ENCODE peak calls at places on chromosomes 13 and 19, in nine cellular contexts. R, U, G, W, S, P, E, T and O are unnamed samples.

GRCh38 chr13:36880961-36881360 is 39.1 kb downstream of the SMAD9 start:
- DNase-seq in G (peak; percentile 8), S (no peak), W (no peak), P (no peak), R (no peak), U (no peak), T (no peak), E (no peak), O (no peak)

GRCh38 chr13:61024046-61024445 is 391.6 kb downstream of the PCDH20 start:
- DNase-seq in S (no peak), P (no peak), R (no peak), E (no peak), U (no peak), T (no peak), G (no peak), W (no peak), O (no peak)

GRCh38 chr19:52291781-52292180 is 5.2 kb upstream of the ZNF480 start:
- DNase-seq in W (no peak), R (no peak), G (no peak), U (no peak), E (no peak), P (no peak), T (no peak), S (no peak), O (no peak)

GRCh38 chr13:46659413-46660065 is 106.6 kb downstream of the LRCH1 start:
- DNase-seq in G (no peak), U (no peak), T (no peak), E (no peak), S (no peak), P (no peak), R (no peak), W (no peak), O (no peak)

GRCh38 chr13:27792393-27793218 is at the start of gene GSX1:
- DNase-seq in W (peak; percentile 88), U (peak; percentile 95), P (peak; percentile 84), G (peak; percentile 80), R (no peak), S (peak; percentile 86), T (peak; percentile 94), E (peak; percentile 55), O (peak; percentile 83)

GRCh38 chr19:34096020-34096915 is 76.0 kb upstream of the LSM14A start:
- DNase-seq in E (no peak), S (no peak), P (no peak), T (peak; percentile 66), G (peak; percentile 75), W (no peak), R (no peak), U (peak; percentile 83), O (no peak)

GRCh38 chr13:30807392-30807791 is 72.0 kb downstream of the ALOX5AP start:
- DNase-seq in W (no peak), P (no peak), R (no peak), T (no peak), E (no peak), S (no peak), U (no peak), G (no peak), O (no peak)

GRCh38 chr13:38213307-38213706 is 136.3 kb upstream of the UFM1 start:
- DNase-seq in U (no peak), P (no peak), R (no peak), T (no peak), W (no peak), G (peak; percentile 29), E (no peak), S (no peak), O (no peak)

GRCh38 chr13:41542281-41542680 is 84.9 kb downstream of the RGCC start:
- DNase-seq in S (no peak), G (no peak), U (no peak), R (no peak), W (no peak), E (no peak), P (no peak), T (no peak), O (no peak)

GRCh38 chr13:39784347-39784746 is 128.9 kb downstream of the COG6 start:
- DNase-seq in E (no peak), U (no peak), R (no peak), T (no peak), S (no peak), W (no peak), P (no peak), G (peak; percentile 87), O (no peak)

GRCh38 chr13:46668302-46668720 is 115.3 kb downstream of the LRCH1 start:
- DNase-seq in T (no peak), R (no peak), G (peak; percentile 91), U (no peak), E (peak; percentile 64), P (no peak), S (no peak), W (no peak), O (no peak)

GRCh38 chr13:76331948-76332712 is 554.1 kb downstream of the KCTD12 start:
- DNase-seq in U (no peak), R (no peak), P (no peak), E (no peak), S (no peak), G (peak; percentile 94), W (no peak), T (no peak), O (no peak)

GRCh38 chr19:2215281-2215751 is 20.8 kb downstream of the PLEKHJ1 start:
- DNase-seq in P (no peak), E (no peak), W (no peak), S (no peak), U (peak; percentile 47), R (no peak), G (peak; percentile 35), T (peak; percentile 84), O (no peak)

DNA sequence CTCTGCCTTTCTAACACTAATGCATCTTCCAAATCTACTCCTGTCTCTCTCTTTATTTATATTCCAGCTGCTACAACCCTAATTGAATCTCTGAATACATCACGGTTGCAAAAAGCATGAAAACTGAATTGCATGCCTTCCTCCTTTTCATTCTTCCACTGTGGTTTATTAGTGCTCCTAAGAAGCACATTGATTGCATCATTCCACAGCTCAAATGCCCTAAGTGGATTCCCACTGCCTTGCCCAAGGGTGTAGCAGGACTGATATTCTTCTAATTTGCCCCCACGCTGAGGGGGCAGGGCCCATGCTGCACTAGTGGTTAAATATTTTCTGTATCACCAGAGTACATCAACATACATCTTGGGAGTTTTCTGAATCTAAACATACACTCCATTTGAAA is 640.8 kb downstream of the EFNB2 start:
- DNase-seq in S (no peak), E (no peak), W (no peak), U (no peak), G (peak; percentile 21), T (no peak), R (no peak), P (no peak), O (no peak)
- TF ChIP-seq CTCF in S (no peak), E (no peak), W (no peak), U (no peak), G (no peak), T (no peak), R (no peak), P (no peak), O (no peak)

GRCh38 chr13:92572190-92572589 is 654.4 kb upstream of the GPC6 start:
- DNase-seq in R (no peak), S (no peak), W (no peak), G (no peak), T (no peak), U (no peak), P (no peak), E (no peak), O (no peak)

GRCh38 chr13:92574499-92574898 is 652.1 kb upstream of the GPC6 start:
- DNase-seq in S (no peak), R (no peak), W (no peak), U (no peak), G (peak; percentile 40), P (no peak), T (no peak), E (no peak), O (no peak)

GRCh38 chr13:92575782-92576181 is 650.8 kb upstream of the GPC6 start:
- DNase-seq in U (no peak), R (no peak), T (no peak), W (no peak), S (no peak), P (no peak), G (no peak), E (no peak), O (no peak)

GRCh38 chr13:92578358-92578757 is 648.2 kb upstream of the GPC6 start:
- DNase-seq in P (no peak), S (no peak), W (no peak), E (no peak), G (no peak), T (no peak), R (no peak), U (no peak), O (no peak)

DNA sequence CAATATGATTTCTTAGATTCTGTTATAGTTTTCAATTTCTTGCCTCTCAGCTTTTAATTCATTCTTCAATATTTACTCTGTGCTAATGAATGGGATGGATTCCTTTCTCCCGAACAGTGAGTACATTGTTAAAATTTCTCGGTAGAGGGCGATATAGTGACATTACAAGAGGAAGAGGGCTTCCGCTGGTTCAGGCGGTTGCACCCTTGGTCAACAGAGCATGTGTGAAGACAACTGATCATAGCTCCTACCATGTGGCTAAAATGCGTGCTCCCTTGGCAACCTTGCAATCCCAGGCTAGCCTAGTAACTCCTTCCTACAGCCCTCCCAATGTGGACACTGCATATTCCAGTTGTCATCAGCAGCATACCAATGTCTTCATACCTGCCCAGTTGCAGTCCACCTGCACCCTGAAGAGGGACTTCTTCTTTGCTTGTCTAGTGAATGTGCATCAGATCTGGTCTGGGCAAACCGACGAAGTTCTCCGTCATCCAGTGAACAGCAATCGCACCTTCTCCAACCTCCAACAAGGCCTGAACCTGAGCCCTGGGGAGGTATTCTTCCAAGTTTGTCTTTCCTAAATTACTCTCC is 653.0 kb upstream of the GPC6 start:
- DNase-seq in R (no peak), G (peak; percentile 62), P (no peak), W (no peak), E (no peak), S (no peak), U (peak; percentile 84), T (peak; percentile 73), O (no peak)
- TF ChIP-seq CTCF in R (peak; percentile 24), G (peak; percentile 59), P (no peak), W (peak; percentile 25), E (no peak), S (no peak), U (peak; percentile 73), T (peak; percentile 82), O (peak; percentile 70)

GRCh38 chr13:112968910-112969691 is at the start of gene MCF2L:
- DNase-seq in S (peak; percentile 76), U (peak; percentile 73), E (peak; percentile 45), W (peak; percentile 81), G (peak; percentile 60), T (peak; percentile 83), R (peak; percentile 26), P (peak; percentile 52), O (no peak)
- TF ChIP-seq CTCF in S (no peak), U (peak; percentile 19), E (peak; percentile 19), W (peak; percentile 20), G (peak; percentile 42), T (peak; percentile 55), R (no peak), P (no peak), O (peak; percentile 34)

DNA sequence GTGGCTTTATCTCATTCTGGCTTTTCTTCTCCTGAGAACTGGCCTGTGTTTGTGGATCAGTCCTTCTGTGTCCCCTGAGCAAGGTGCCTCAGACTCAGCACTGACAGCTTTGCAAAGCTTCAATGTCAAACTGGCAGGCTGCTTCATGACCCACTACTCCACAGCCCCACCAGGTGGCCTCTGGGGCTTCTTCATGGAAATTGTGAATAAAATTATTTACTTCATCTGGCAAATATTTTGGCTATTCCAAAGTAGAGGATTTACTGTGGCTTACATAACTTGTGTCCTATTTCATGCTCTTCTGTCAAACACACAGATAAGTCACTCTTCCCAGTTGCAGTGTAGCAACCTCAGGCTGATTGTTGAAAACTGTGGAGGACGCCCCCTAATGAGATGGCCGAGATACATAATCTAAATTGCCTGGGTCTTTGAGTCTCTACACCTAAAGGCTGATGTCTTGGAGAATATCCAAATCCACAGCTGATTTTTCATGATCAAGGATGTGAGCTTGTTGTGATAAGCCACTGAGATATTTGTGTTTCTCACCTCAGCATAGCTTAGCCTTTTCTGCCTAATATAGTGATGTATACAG is 721.9 kb upstream of the SLC10A2 start:
- DNase-seq in G (peak; percentile 35), T (peak; percentile 68), S (no peak), R (no peak), E (peak; percentile 12), P (no peak), W (no peak), U (peak; percentile 39), O (no peak)
- TF ChIP-seq CTCF in G (peak; percentile 60), T (peak; percentile 79), S (no peak), R (peak; percentile 20), E (peak; percentile 15), P (no peak), W (peak; percentile 8), U (peak; percentile 61), O (peak; percentile 52)